ENCODE peak calls at places on chromosomes 16 and 17, in four cellular contexts. B is H1, J is heart right ventricle, W is body of pancreas. X is an unnamed sample. For H3K4me1, the result is how much of the 10 kb centered on the place peaks cover.

GRCh38 chr16:695355-696089 is 5.3 kb upstream of the WDR24 start:
- DNase-seq in B (peak), J (no peak), W (peak), X (peak)

GRCh38 chr16:17228048-17228707 is 242.6 kb downstream of the XYLT1 start:
- DNase-seq in B (no peak), J (no peak), W (no peak), X (no peak)

GRCh38 chr16:67399218-67399733 is 6.0 kb upstream of the TPPP3 start:
- DNase-seq in B (peak), J (no peak), W (peak), X (no peak)

GRCh38 chr17:77009877-77010276 is 130.9 kb upstream of the SEC14L1 start:
- DNase-seq in B (no peak), J (no peak), W (no peak), X (no peak)

GRCh38 chr17:39601758-39602532 is 5.8 kb downstream of the NEUROD2 start:
- DNase-seq in B (peak), J (no peak), W (no peak), X (no peak)

GRCh38 chr17:44222112-44222869 is 2.8 kb upstream of the UBTF start:
- DNase-seq in B (peak), J (peak), W (peak), X (peak)

GRCh38 chr17:77233635-77234334 is 93.0 kb downstream of the SEC14L1 start:
- DNase-seq in B (no peak), J (no peak), W (no peak), X (peak)

GRCh38 chr16:81861503-81861902 is 82.4 kb downstream of the PLCG2 start:
- DNase-seq in B (no peak), J (no peak), W (no peak), X (no peak)

GRCh38 chr17:27236710-27237315 is 57.1 kb upstream of the WSB1 start:
- DNase-seq in B (peak), J (peak), W (peak), X (peak)

GRCh38 chr16:23119570-23119969 is 29.7 kb downstream of the USP31 start:
- DNase-seq in B (no peak), J (no peak), W (no peak), X (no peak)

GRCh38 chr17:77530591-77530990 is 389.8 kb downstream of the SEC14L1 start:
- DNase-seq in B (no peak), J (no peak), W (no peak), X (no peak)

GRCh38 chr17:16243811-16244567 is 27.0 kb downstream of the PIGL start:
- DNase-seq in B (no peak), J (no peak), W (no peak), X (no peak)

GRCh38 chr16:8961811-8962390 is 1.8 kb downstream of the USP7 start:
- DNase-seq in B (no peak), J (no peak), W (no peak), X (no peak)

GRCh38 chr16:31531096-31531495 is 3.4 kb downstream of the AHSP start:
- DNase-seq in B (no peak), J (no peak), W (no peak), X (no peak)

GRCh38 chr16:31527617-31528287 is at the start of gene AHSP:
- DNase-seq in B (no peak), J (no peak), W (no peak), X (no peak)

GRCh38 chr16:31530405-31530804 is 2.7 kb downstream of the AHSP start:
- DNase-seq in B (no peak), J (no peak), W (no peak), X (no peak)

GRCh38 chr16:31529398-31530312 is 2.0 kb downstream of the AHSP start:
- DNase-seq in B (peak), J (no peak), W (peak), X (no peak)

DNA sequence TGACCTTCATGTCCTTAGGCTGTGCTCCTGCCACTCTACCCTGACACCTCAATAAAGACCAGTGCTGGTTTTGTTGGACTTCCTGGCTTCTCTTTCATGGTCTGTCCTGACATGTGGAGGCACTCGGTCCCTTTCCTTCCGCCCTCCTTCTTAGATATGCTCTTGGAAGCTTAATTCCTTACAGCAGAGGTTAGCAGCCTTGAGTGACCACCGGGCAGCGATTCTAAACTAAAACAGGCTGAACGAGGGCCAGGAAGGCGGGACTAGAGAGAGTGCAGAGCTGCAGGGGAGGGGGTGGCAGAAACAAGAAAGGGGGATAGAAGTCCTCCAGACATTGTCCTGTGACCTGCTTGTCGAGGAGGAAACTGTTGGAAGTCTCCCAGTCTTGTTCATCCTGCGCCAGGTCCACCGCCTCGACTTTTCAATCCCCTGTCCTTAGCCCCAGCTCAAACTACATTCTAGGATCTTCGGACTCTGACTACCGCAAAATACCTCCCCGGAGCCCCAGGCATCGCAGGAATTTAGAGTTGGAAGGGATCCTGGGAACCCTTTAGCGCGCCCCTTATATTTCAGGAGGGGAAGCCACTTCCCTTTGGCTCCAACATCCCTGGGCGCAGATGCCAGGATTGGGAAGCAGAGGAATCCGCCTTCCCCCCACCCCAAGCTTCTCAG is 1.2 kb downstream of the AHSP start:
- DNase-seq in B (peak), J (no peak), W (peak), X (no peak)
- H3K27ac ChIP-seq in B (no peak), J (no peak), W (peak), X (no peak)

DNA sequence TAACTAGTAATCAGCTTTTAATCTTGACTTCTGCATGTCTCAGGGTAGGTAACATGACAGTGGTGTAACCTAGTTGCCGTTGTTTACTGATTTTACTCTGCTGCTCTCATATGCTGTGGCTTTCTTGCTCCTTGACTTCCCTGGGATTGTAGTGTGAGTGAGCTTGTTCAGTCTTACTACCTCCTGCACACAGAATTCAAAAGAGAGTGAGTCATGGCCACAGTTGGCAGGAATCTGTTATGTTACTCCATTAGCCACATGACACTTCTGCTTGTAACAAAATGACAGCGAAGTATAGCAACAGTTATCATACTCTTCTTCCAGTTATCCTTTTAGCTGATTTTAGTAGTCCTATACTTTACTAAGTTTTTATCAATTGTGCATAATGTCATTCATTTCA is 18.8 kb downstream of the TNRC6A start:
- DNase-seq in B (no peak), J (peak), W (peak), X (peak)
- H3K4me1 ChIP-seq in B (under half), J (half or more), W (half or more), X (half or more)

GRCh38 chr17:50541402-50541915 is 5.5 kb upstream of the SPATA20 start:
- DNase-seq in B (no peak), J (no peak), W (no peak), X (no peak)
- H3K27ac ChIP-seq in B (no peak), J (peak), W (peak), X (peak)

GRCh38 chr17:2405247-2405926 is 4.5 kb upstream of the MNT start:
- DNase-seq in B (no peak), J (no peak), W (no peak), X (peak)
- H3K4me1 ChIP-seq in B (under half), J (half or more), W (under half), X (under half)

DNA sequence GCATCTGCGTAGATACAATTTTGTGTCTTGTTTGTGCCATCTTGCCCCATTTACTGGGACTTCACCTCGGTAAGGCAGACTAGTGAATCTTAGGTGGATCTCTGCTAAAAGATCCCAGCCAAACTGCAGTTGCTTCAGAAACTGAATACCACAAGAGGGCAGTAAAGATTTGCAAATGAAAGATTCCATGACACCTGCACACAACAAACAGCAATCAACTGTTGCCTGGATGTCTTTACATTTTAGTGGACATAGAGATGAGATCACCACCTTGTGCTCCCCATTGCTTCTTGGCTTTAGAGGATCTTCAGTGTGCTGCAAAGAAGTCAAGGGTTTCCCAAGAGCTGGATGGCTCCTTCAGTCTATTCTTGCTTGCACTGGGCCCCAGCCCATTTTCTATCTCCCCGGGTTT is 119.2 kb upstream of the CACNG5 start:
- DNase-seq in B (no peak), J (no peak), W (peak), X (no peak)
- H3K27ac ChIP-seq in B (no peak), J (no peak), W (no peak), X (no peak)

GRCh38 chr16:70780546-70780945 is 20.4 kb downstream of the VAC14 start:
- DNase-seq in B (no peak), J (no peak), W (no peak), X (no peak)

GRCh38 chr16:70781800-70782199 is 19.2 kb downstream of the VAC14 start:
- DNase-seq in B (no peak), J (no peak), W (no peak), X (no peak)

GRCh38 chr16:70779361-70779760 is 21.6 kb downstream of the VAC14 start:
- DNase-seq in B (no peak), J (no peak), W (no peak), X (no peak)

GRCh38 chr16:70784692-70785317 is 16.2 kb downstream of the VAC14 start:
- DNase-seq in B (no peak), J (no peak), W (no peak), X (no peak)

DNA sequence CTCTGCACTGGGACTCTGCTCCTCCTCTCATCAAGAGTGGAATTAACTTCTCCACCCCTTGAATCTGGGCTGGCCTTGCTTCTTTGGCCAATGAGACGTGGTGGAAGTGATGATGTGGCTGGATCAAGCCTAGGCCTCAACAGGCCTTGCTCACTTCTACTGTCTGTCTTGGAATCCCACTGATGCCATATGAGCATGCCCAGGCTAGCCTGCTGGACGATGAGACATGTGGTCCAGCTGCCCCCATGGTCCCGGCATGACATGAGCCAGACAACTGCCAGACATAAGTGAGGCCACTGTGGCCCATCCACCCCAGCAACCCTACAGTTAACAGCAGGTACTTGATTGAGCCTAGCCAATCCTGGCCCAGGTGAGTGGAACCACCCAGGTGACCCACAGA is 18.7 kb downstream of the VAC14 start:
- DNase-seq in B (no peak), J (no peak), W (no peak), X (no peak)
- H3K4me1 ChIP-seq in B (under half), J (under half), W (under half), X (under half)

GRCh38 chr16:50680556-50680893 is 587 bp downstream of the SNX20 start:
- DNase-seq in B (no peak), J (no peak), W (no peak), X (no peak)

GRCh38 chr16:50679676-50680555 is 1.2 kb downstream of the SNX20 start:
- DNase-seq in B (no peak), J (no peak), W (no peak), X (no peak)

GRCh38 chr16:50679266-50679665 is 1.8 kb downstream of the SNX20 start:
- DNase-seq in B (no peak), J (no peak), W (no peak), X (no peak)

GRCh38 chr16:50683689-50684374 is 2.7 kb upstream of the SNX20 start:
- DNase-seq in B (no peak), J (no peak), W (no peak), X (no peak)

GRCh38 chr16:50680907-50681885 is at the start of gene SNX20:
- DNase-seq in B (no peak), J (no peak), W (no peak), X (peak)
- H3K27ac ChIP-seq in B (no peak), J (no peak), W (no peak), X (no peak)

X was measured in adrenal gland.